ENCODE peak calls at places on chromosomes 7 and 10, in five cellular contexts. C is GM03348; K is activated CD4-positive, alpha-beta T cell treated with anti-CD3 and anti-CD28 coated beads for 36 hours; A is MV-4-11; F is HCEC 1CT. G is an unnamed sample.

GRCh38 chr10:78461333-78461732 is 427.7 kb downstream of the RPS24 start:
- DNase-seq in C (no peak), F (no peak), A (no peak), K (no peak), G (no peak)

GRCh38 chr10:62268027-62268398 is 631 bp downstream of the RTKN2 start:
- DNase-seq in A (no peak), C (no peak), K (peak), F (no peak), G (no peak)

GRCh38 chr10:90871279-90871760 is 454 bp upstream of the RPP30 start:
- DNase-seq in K (peak), A (peak), C (peak), F (peak), G (peak)

GRCh38 chr7:152756126-152756525 is 3.4 kb upstream of the ACTR3B start:
- DNase-seq in A (no peak), K (no peak), F (peak), C (no peak), G (peak)

GRCh38 chr10:70935125-70935625 is 46.8 kb upstream of the PCBD1 start:
- DNase-seq in C (no peak), F (no peak), K (no peak), A (no peak), G (no peak)

GRCh38 chr10:52539463-52539862 is 225.4 kb downstream of the DKK1 start:
- DNase-seq in F (peak), K (no peak), A (no peak), C (no peak), G (no peak)

GRCh38 chr10:132544744-132545658 is 7.4 kb downstream of the INPP5A start:
- DNase-seq in K (peak), A (peak), F (no peak), C (no peak), G (no peak)

GRCh38 chr10:6145414-6145978 is 56.7 kb downstream of the RBM17 start:
- DNase-seq in C (no peak), A (no peak), F (no peak), K (no peak), G (no peak)

GRCh38 chr7:127396184-127396583 is 3.7 kb upstream of the ZNF800 start:
- DNase-seq in A (peak), C (no peak), K (peak), F (no peak), G (no peak)

GRCh38 chr10:14683246-14683645 is 91.5 kb downstream of the FAM107B start:
- DNase-seq in F (no peak), K (no peak), A (peak), C (no peak), G (no peak)

GRCh38 chr7:101370836-101371235 is 8.2 kb downstream of the COL26A1 start:
- DNase-seq in K (no peak), F (no peak), C (no peak), A (peak), G (no peak)

GRCh38 chr7:25694690-25695089 is 457.3 kb upstream of the NFE2L3 start:
- DNase-seq in C (no peak), F (no peak), A (no peak), K (no peak), G (no peak)

G was measured in ecto neural progenitor cell.